ENCODE peak calls at places on chromosomes 13 and 19, in ten cellular contexts. One of them, this sample, is unnamed.

GRCh38 chr13:51849145-51850101 is 4.4 kb upstream of the TMEM272 start:
- DNase-seq in CD4-positive, alpha-beta T cell: peak
- DNase-seq in HFFc6: no peak
- DNase-seq in PC-3: peak
- DNase-seq in cardiac muscle cell: peak
- DNase-seq in nephron progenitor cell: peak
- DNase-seq in fibroblast of lung: peak
- DNase-seq in lower leg skin: no peak
- DNase-seq in activated B cell treated with CpG ODN at 0.5 μM for 24 hours: no peak
- DNase-seq in neural crest cell: peak
- DNase-seq in this sample: no peak

GRCh38 chr13:97057196-97057595 is 62.9 kb upstream of the OXGR1 start:
- DNase-seq in CD4-positive, alpha-beta T cell: no peak
- DNase-seq in HFFc6: no peak
- DNase-seq in PC-3: no peak
- DNase-seq in cardiac muscle cell: peak
- DNase-seq in nephron progenitor cell: no peak
- DNase-seq in fibroblast of lung: no peak
- DNase-seq in lower leg skin: no peak
- DNase-seq in activated B cell treated with CpG ODN at 0.5 μM for 24 hours: no peak
- DNase-seq in neural crest cell: no peak
- DNase-seq in this sample: no peak

GRCh38 chr13:36840718-36841250 is 21.8 kb downstream of the RFXAP start:
- DNase-seq in CD4-positive, alpha-beta T cell: no peak
- DNase-seq in HFFc6: no peak
- DNase-seq in PC-3: no peak
- DNase-seq in cardiac muscle cell: no peak
- DNase-seq in nephron progenitor cell: no peak
- DNase-seq in fibroblast of lung: no peak
- DNase-seq in lower leg skin: no peak
- DNase-seq in activated B cell treated with CpG ODN at 0.5 μM for 24 hours: no peak
- DNase-seq in neural crest cell: no peak
- DNase-seq in this sample: no peak

GRCh38 chr19:7010722-7011593 is 10.3 kb downstream of the MBD3L2B start:
- DNase-seq in CD4-positive, alpha-beta T cell: no peak
- DNase-seq in HFFc6: no peak
- DNase-seq in PC-3: no peak
- DNase-seq in cardiac muscle cell: no peak
- DNase-seq in nephron progenitor cell: no peak
- DNase-seq in fibroblast of lung: no peak
- DNase-seq in lower leg skin: no peak
- DNase-seq in activated B cell treated with CpG ODN at 0.5 μM for 24 hours: no peak
- DNase-seq in neural crest cell: no peak
- DNase-seq in this sample: no peak

GRCh38 chr13:26605845-26606244 is 48.4 kb downstream of the WASF3 start:
- DNase-seq in CD4-positive, alpha-beta T cell: no peak
- DNase-seq in HFFc6: no peak
- DNase-seq in PC-3: peak
- DNase-seq in cardiac muscle cell: no peak
- DNase-seq in nephron progenitor cell: no peak
- DNase-seq in fibroblast of lung: no peak
- DNase-seq in lower leg skin: no peak
- DNase-seq in activated B cell treated with CpG ODN at 0.5 μM for 24 hours: no peak
- DNase-seq in neural crest cell: no peak
- DNase-seq in this sample: no peak

GRCh38 chr19:12974301-12975220 is 5.2 kb downstream of the DAND5 start:
- DNase-seq in CD4-positive, alpha-beta T cell: no peak
- DNase-seq in HFFc6: no peak
- DNase-seq in PC-3: no peak
- DNase-seq in cardiac muscle cell: no peak
- DNase-seq in nephron progenitor cell: no peak
- DNase-seq in fibroblast of lung: no peak
- DNase-seq in lower leg skin: no peak
- DNase-seq in activated B cell treated with CpG ODN at 0.5 μM for 24 hours: no peak
- DNase-seq in neural crest cell: no peak
- DNase-seq in this sample: no peak

GRCh38 chr13:43333176-43333575 is 309.8 kb downstream of the DNAJC15 start:
- DNase-seq in CD4-positive, alpha-beta T cell: no peak
- DNase-seq in HFFc6: no peak
- DNase-seq in PC-3: no peak
- DNase-seq in cardiac muscle cell: no peak
- DNase-seq in nephron progenitor cell: no peak
- DNase-seq in fibroblast of lung: no peak
- DNase-seq in lower leg skin: no peak
- DNase-seq in activated B cell treated with CpG ODN at 0.5 μM for 24 hours: no peak
- DNase-seq in neural crest cell: no peak
- DNase-seq in this sample: no peak

GRCh38 chr13:62747629-62748028 is 1332.0 kb upstream of the PCDH20 start:
- DNase-seq in CD4-positive, alpha-beta T cell: no peak
- DNase-seq in HFFc6: no peak
- DNase-seq in PC-3: peak
- DNase-seq in cardiac muscle cell: no peak
- DNase-seq in nephron progenitor cell: no peak
- DNase-seq in fibroblast of lung: no peak
- DNase-seq in lower leg skin: no peak
- DNase-seq in activated B cell treated with CpG ODN at 0.5 μM for 24 hours: no peak
- DNase-seq in neural crest cell: no peak
- DNase-seq in this sample: no peak

GRCh38 chr13:29522044-29522685 is 73.3 kb downstream of the SLC7A1 start:
- DNase-seq in CD4-positive, alpha-beta T cell: no peak
- DNase-seq in HFFc6: peak
- DNase-seq in PC-3: no peak
- DNase-seq in cardiac muscle cell: peak
- DNase-seq in nephron progenitor cell: no peak
- DNase-seq in fibroblast of lung: peak
- DNase-seq in lower leg skin: peak
- DNase-seq in activated B cell treated with CpG ODN at 0.5 μM for 24 hours: no peak
- DNase-seq in neural crest cell: no peak
- DNase-seq in this sample: no peak

GRCh38 chr13:107928762-107929161 is 286.6 kb downstream of the LIG4 start:
- DNase-seq in CD4-positive, alpha-beta T cell: no peak
- DNase-seq in HFFc6: no peak
- DNase-seq in PC-3: peak
- DNase-seq in cardiac muscle cell: no peak
- DNase-seq in nephron progenitor cell: no peak
- DNase-seq in fibroblast of lung: no peak
- DNase-seq in lower leg skin: no peak
- DNase-seq in activated B cell treated with CpG ODN at 0.5 μM for 24 hours: no peak
- DNase-seq in neural crest cell: no peak
- DNase-seq in this sample: no peak

DNA sequence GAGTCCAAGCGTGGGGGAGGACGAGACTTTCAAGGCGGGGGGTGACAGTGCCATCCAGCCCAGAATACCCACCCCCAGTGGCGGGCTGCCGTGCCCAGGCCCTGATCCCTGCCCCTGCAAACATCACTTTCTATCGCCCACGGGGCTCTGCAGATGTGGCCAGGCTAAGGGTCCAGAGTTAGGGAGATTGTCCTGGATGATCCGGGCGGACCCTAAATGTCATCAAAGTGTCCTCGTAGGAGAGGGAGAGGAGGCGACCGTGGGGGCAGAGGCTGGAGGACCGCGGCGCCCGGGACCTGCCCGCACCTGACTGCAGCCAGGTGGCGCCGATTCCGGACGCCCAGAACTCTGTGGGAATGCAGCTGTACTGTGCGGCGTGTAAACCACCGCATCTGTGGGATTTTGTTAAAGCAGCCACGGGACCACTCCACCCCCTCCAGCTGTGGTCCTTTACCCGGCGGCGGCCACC is 32.4 kb downstream of the GJA3 start:
- DNase-seq in CD4-positive, alpha-beta T cell: no peak
- DNase-seq in HFFc6: no peak
- DNase-seq in PC-3: peak
- DNase-seq in cardiac muscle cell: no peak
- DNase-seq in nephron progenitor cell: peak
- DNase-seq in fibroblast of lung: no peak
- DNase-seq in lower leg skin: no peak
- DNase-seq in activated B cell treated with CpG ODN at 0.5 μM for 24 hours: no peak
- DNase-seq in neural crest cell: no peak
- DNase-seq in this sample: no peak
- TF ChIP-seq CTCF in CD4-positive, alpha-beta T cell: peak
- TF ChIP-seq CTCF in HFFc6: peak
- TF ChIP-seq CTCF in PC-3: peak
- TF ChIP-seq CTCF in cardiac muscle cell: peak
- TF ChIP-seq CTCF in nephron progenitor cell: no peak
- TF ChIP-seq CTCF in fibroblast of lung: no peak
- TF ChIP-seq CTCF in lower leg skin: no peak
- TF ChIP-seq CTCF in activated B cell treated with CpG ODN at 0.5 μM for 24 hours: no peak
- TF ChIP-seq CTCF in neural crest cell: peak
- TF ChIP-seq CTCF in this sample: no peak

GRCh38 chr13:113903912-113904311 is 40.0 kb upstream of the GAS6 start:
- DNase-seq in CD4-positive, alpha-beta T cell: no peak
- DNase-seq in HFFc6: no peak
- DNase-seq in PC-3: no peak
- DNase-seq in cardiac muscle cell: no peak
- DNase-seq in nephron progenitor cell: no peak
- DNase-seq in fibroblast of lung: no peak
- DNase-seq in lower leg skin: peak
- DNase-seq in activated B cell treated with CpG ODN at 0.5 μM for 24 hours: no peak
- DNase-seq in neural crest cell: no peak
- DNase-seq in this sample: no peak

GRCh38 chr13:113902956-113903355 is 39.1 kb upstream of the GAS6 start:
- DNase-seq in CD4-positive, alpha-beta T cell: no peak
- DNase-seq in HFFc6: no peak
- DNase-seq in PC-3: no peak
- DNase-seq in cardiac muscle cell: no peak
- DNase-seq in nephron progenitor cell: no peak
- DNase-seq in fibroblast of lung: no peak
- DNase-seq in lower leg skin: peak
- DNase-seq in activated B cell treated with CpG ODN at 0.5 μM for 24 hours: no peak
- DNase-seq in neural crest cell: no peak
- DNase-seq in this sample: no peak

GRCh38 chr13:113903361-113903760 is 39.5 kb upstream of the GAS6 start:
- DNase-seq in CD4-positive, alpha-beta T cell: no peak
- DNase-seq in HFFc6: peak
- DNase-seq in PC-3: no peak
- DNase-seq in cardiac muscle cell: no peak
- DNase-seq in nephron progenitor cell: no peak
- DNase-seq in fibroblast of lung: peak
- DNase-seq in lower leg skin: peak
- DNase-seq in activated B cell treated with CpG ODN at 0.5 μM for 24 hours: no peak
- DNase-seq in neural crest cell: no peak
- DNase-seq in this sample: no peak

GRCh38 chr13:113905018-113905417 is 41.1 kb upstream of the GAS6 start:
- DNase-seq in CD4-positive, alpha-beta T cell: no peak
- DNase-seq in HFFc6: no peak
- DNase-seq in PC-3: no peak
- DNase-seq in cardiac muscle cell: no peak
- DNase-seq in nephron progenitor cell: no peak
- DNase-seq in fibroblast of lung: no peak
- DNase-seq in lower leg skin: peak
- DNase-seq in activated B cell treated with CpG ODN at 0.5 μM for 24 hours: no peak
- DNase-seq in neural crest cell: no peak
- DNase-seq in this sample: no peak

DNA sequence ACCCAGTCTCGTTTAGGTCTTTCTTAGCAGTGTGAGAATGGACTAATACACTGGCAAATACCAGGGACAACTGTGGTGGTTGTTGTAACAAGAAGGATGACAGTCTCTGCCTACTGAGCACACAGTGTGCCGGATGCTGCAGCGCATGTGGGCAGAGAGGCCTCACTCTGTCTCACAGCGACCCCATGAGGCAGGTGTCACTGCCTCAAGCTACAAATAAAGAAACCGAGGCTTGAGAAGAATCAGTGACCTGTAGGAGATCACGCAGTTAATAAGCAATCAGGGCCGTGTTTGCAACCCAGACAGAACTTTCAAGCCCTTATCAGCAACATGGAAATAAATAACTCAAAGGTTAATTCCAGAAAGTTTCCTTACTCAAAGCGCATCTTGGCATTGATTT is 40.5 kb upstream of the GAS6 start:
- DNase-seq in CD4-positive, alpha-beta T cell: peak
- DNase-seq in HFFc6: no peak
- DNase-seq in PC-3: peak
- DNase-seq in cardiac muscle cell: peak
- DNase-seq in nephron progenitor cell: no peak
- DNase-seq in fibroblast of lung: no peak
- DNase-seq in lower leg skin: peak
- DNase-seq in activated B cell treated with CpG ODN at 0.5 μM for 24 hours: no peak
- DNase-seq in neural crest cell: no peak
- DNase-seq in this sample: no peak
- TF ChIP-seq CTCF in CD4-positive, alpha-beta T cell: no peak
- TF ChIP-seq CTCF in HFFc6: peak
- TF ChIP-seq CTCF in PC-3: peak
- TF ChIP-seq CTCF in cardiac muscle cell: peak
- TF ChIP-seq CTCF in nephron progenitor cell: peak
- TF ChIP-seq CTCF in fibroblast of lung: peak
- TF ChIP-seq CTCF in lower leg skin: no peak
- TF ChIP-seq CTCF in activated B cell treated with CpG ODN at 0.5 μM for 24 hours: no peak
- TF ChIP-seq CTCF in neural crest cell: peak
- TF ChIP-seq CTCF in this sample: no peak

GRCh38 chr13:80227645-80228044 is 113.3 kb downstream of the SPRY2 start:
- DNase-seq in CD4-positive, alpha-beta T cell: no peak
- DNase-seq in HFFc6: no peak
- DNase-seq in PC-3: no peak
- DNase-seq in cardiac muscle cell: no peak
- DNase-seq in nephron progenitor cell: no peak
- DNase-seq in fibroblast of lung: no peak
- DNase-seq in lower leg skin: no peak
- DNase-seq in activated B cell treated with CpG ODN at 0.5 μM for 24 hours: no peak
- DNase-seq in neural crest cell: no peak
- DNase-seq in this sample: no peak
- TF ChIP-seq CTCF in CD4-positive, alpha-beta T cell: no peak
- TF ChIP-seq CTCF in HFFc6: no peak
- TF ChIP-seq CTCF in PC-3: no peak
- TF ChIP-seq CTCF in cardiac muscle cell: no peak
- TF ChIP-seq CTCF in nephron progenitor cell: no peak
- TF ChIP-seq CTCF in fibroblast of lung: no peak
- TF ChIP-seq CTCF in lower leg skin: no peak
- TF ChIP-seq CTCF in activated B cell treated with CpG ODN at 0.5 μM for 24 hours: no peak
- TF ChIP-seq CTCF in neural crest cell: no peak
- TF ChIP-seq CTCF in this sample: no peak

GRCh38 chr19:38073806-38074685 is 150.0 kb downstream of the DPF1 start:
- DNase-seq in CD4-positive, alpha-beta T cell: no peak
- DNase-seq in HFFc6: no peak
- DNase-seq in PC-3: no peak
- DNase-seq in cardiac muscle cell: no peak
- DNase-seq in nephron progenitor cell: peak
- DNase-seq in fibroblast of lung: peak
- DNase-seq in lower leg skin: no peak
- DNase-seq in activated B cell treated with CpG ODN at 0.5 μM for 24 hours: no peak
- DNase-seq in neural crest cell: peak
- DNase-seq in this sample: no peak
- TF ChIP-seq CTCF in CD4-positive, alpha-beta T cell: no peak
- TF ChIP-seq CTCF in HFFc6: no peak
- TF ChIP-seq CTCF in PC-3: no peak
- TF ChIP-seq CTCF in cardiac muscle cell: peak
- TF ChIP-seq CTCF in nephron progenitor cell: no peak
- TF ChIP-seq CTCF in fibroblast of lung: no peak
- TF ChIP-seq CTCF in lower leg skin: no peak
- TF ChIP-seq CTCF in activated B cell treated with CpG ODN at 0.5 μM for 24 hours: no peak
- TF ChIP-seq CTCF in neural crest cell: peak
- TF ChIP-seq CTCF in this sample: no peak

This sample was measured in natural killer cell.